ENCODE peak calls at places on chromosomes 1 and 21, in ten cellular contexts. One of them, this sample, is unnamed.

GRCh38 chr1:156489166-156489934 is 11.2 kb downstream of the MEF2D start:
- DNase-seq in activated CD4-positive, alpha-beta T cell treated with anti-CD3 and anti-CD28 coated beads for 24 hours: no peak
- DNase-seq in activated T-cell treated with anti-CD3 and anti-CD28 coated beads for 24 hours: no peak
- DNase-seq in T-helper 2 cell: no peak
- DNase-seq in lower lobe of right lung: no peak
- DNase-seq in right cardiac atrium: peak; percentile 54
- DNase-seq in MM.1S: peak; percentile 78
- DNase-seq in mesenteric fat pad: no peak
- DNase-seq in NCI-H2081: peak; percentile 87
- DNase-seq in psoas muscle: peak; percentile 80
- DNase-seq in this sample: no peak

GRCh38 chr1:182149411-182149965 is 88.0 kb upstream of the ZNF648 start:
- DNase-seq in activated CD4-positive, alpha-beta T cell treated with anti-CD3 and anti-CD28 coated beads for 24 hours: no peak
- DNase-seq in activated T-cell treated with anti-CD3 and anti-CD28 coated beads for 24 hours: no peak
- DNase-seq in T-helper 2 cell: no peak
- DNase-seq in lower lobe of right lung: peak; percentile 63
- DNase-seq in right cardiac atrium: peak; percentile 29
- DNase-seq in MM.1S: no peak
- DNase-seq in mesenteric fat pad: no peak
- DNase-seq in NCI-H2081: no peak
- DNase-seq in psoas muscle: peak; percentile 34
- DNase-seq in this sample: peak; percentile 69

GRCh38 chr1:86063721-86064120 is 92.9 kb downstream of the COL24A1 start:
- DNase-seq in activated CD4-positive, alpha-beta T cell treated with anti-CD3 and anti-CD28 coated beads for 24 hours: no peak
- DNase-seq in activated T-cell treated with anti-CD3 and anti-CD28 coated beads for 24 hours: no peak
- DNase-seq in T-helper 2 cell: no peak
- DNase-seq in lower lobe of right lung: no peak
- DNase-seq in right cardiac atrium: no peak
- DNase-seq in MM.1S: no peak
- DNase-seq in mesenteric fat pad: no peak
- DNase-seq in NCI-H2081: no peak
- DNase-seq in psoas muscle: no peak
- DNase-seq in this sample: no peak

GRCh38 chr1:39084191-39084590 is 58.0 kb downstream of the NDUFS5 start:
- DNase-seq in activated CD4-positive, alpha-beta T cell treated with anti-CD3 and anti-CD28 coated beads for 24 hours: no peak
- DNase-seq in activated T-cell treated with anti-CD3 and anti-CD28 coated beads for 24 hours: no peak
- DNase-seq in T-helper 2 cell: no peak
- DNase-seq in lower lobe of right lung: no peak
- DNase-seq in right cardiac atrium: no peak
- DNase-seq in MM.1S: no peak
- DNase-seq in mesenteric fat pad: no peak
- DNase-seq in NCI-H2081: no peak
- DNase-seq in psoas muscle: no peak
- DNase-seq in this sample: no peak

GRCh38 chr1:90671251-90671650 is 45.9 kb downstream of the BARHL2 start:
- DNase-seq in activated CD4-positive, alpha-beta T cell treated with anti-CD3 and anti-CD28 coated beads for 24 hours: no peak
- DNase-seq in activated T-cell treated with anti-CD3 and anti-CD28 coated beads for 24 hours: no peak
- DNase-seq in T-helper 2 cell: no peak
- DNase-seq in lower lobe of right lung: no peak
- DNase-seq in right cardiac atrium: no peak
- DNase-seq in MM.1S: no peak
- DNase-seq in mesenteric fat pad: no peak
- DNase-seq in NCI-H2081: no peak
- DNase-seq in psoas muscle: no peak
- DNase-seq in this sample: no peak

GRCh38 chr1:48803474-48803873 is 26.8 kb upstream of the BEND5 start:
- DNase-seq in activated CD4-positive, alpha-beta T cell treated with anti-CD3 and anti-CD28 coated beads for 24 hours: no peak
- DNase-seq in activated T-cell treated with anti-CD3 and anti-CD28 coated beads for 24 hours: no peak
- DNase-seq in T-helper 2 cell: no peak
- DNase-seq in lower lobe of right lung: no peak
- DNase-seq in right cardiac atrium: no peak
- DNase-seq in MM.1S: no peak
- DNase-seq in mesenteric fat pad: no peak
- DNase-seq in NCI-H2081: no peak
- DNase-seq in psoas muscle: no peak
- DNase-seq in this sample: no peak

GRCh38 chr1:225371366-225371765 is 56.5 kb downstream of the LBR start:
- DNase-seq in activated CD4-positive, alpha-beta T cell treated with anti-CD3 and anti-CD28 coated beads for 24 hours: no peak
- DNase-seq in activated T-cell treated with anti-CD3 and anti-CD28 coated beads for 24 hours: no peak
- DNase-seq in T-helper 2 cell: no peak
- DNase-seq in lower lobe of right lung: no peak
- DNase-seq in right cardiac atrium: no peak
- DNase-seq in MM.1S: no peak
- DNase-seq in mesenteric fat pad: no peak
- DNase-seq in NCI-H2081: no peak
- DNase-seq in psoas muscle: no peak
- DNase-seq in this sample: no peak

GRCh38 chr1:153023109-153023508 is 7.9 kb upstream of the SPRR1B start:
- DNase-seq in activated CD4-positive, alpha-beta T cell treated with anti-CD3 and anti-CD28 coated beads for 24 hours: no peak
- DNase-seq in activated T-cell treated with anti-CD3 and anti-CD28 coated beads for 24 hours: no peak
- DNase-seq in T-helper 2 cell: no peak
- DNase-seq in lower lobe of right lung: no peak
- DNase-seq in right cardiac atrium: no peak
- DNase-seq in MM.1S: no peak
- DNase-seq in mesenteric fat pad: no peak
- DNase-seq in NCI-H2081: no peak
- DNase-seq in psoas muscle: no peak
- DNase-seq in this sample: no peak

GRCh38 chr1:228490120-228491078 is 3.2 kb downstream of the RNF187 start:
- DNase-seq in activated CD4-positive, alpha-beta T cell treated with anti-CD3 and anti-CD28 coated beads for 24 hours: no peak
- DNase-seq in activated T-cell treated with anti-CD3 and anti-CD28 coated beads for 24 hours: no peak
- DNase-seq in T-helper 2 cell: no peak
- DNase-seq in lower lobe of right lung: no peak
- DNase-seq in right cardiac atrium: no peak
- DNase-seq in MM.1S: no peak
- DNase-seq in mesenteric fat pad: no peak
- DNase-seq in NCI-H2081: peak; percentile 99
- DNase-seq in psoas muscle: peak; percentile 69
- DNase-seq in this sample: peak; percentile 70

GRCh38 chr1:197924516-197925123 is 7.4 kb downstream of the LHX9 start:
- DNase-seq in activated CD4-positive, alpha-beta T cell treated with anti-CD3 and anti-CD28 coated beads for 24 hours: no peak
- DNase-seq in activated T-cell treated with anti-CD3 and anti-CD28 coated beads for 24 hours: no peak
- DNase-seq in T-helper 2 cell: no peak
- DNase-seq in lower lobe of right lung: no peak
- DNase-seq in right cardiac atrium: no peak
- DNase-seq in MM.1S: peak; percentile 59
- DNase-seq in mesenteric fat pad: no peak
- DNase-seq in NCI-H2081: peak; percentile 59
- DNase-seq in psoas muscle: no peak
- DNase-seq in this sample: peak; percentile 58

GRCh38 chr1:27097484-27097917 is 57.4 kb downstream of the SLC9A1 start:
- DNase-seq in activated CD4-positive, alpha-beta T cell treated with anti-CD3 and anti-CD28 coated beads for 24 hours: peak; percentile 63
- DNase-seq in activated T-cell treated with anti-CD3 and anti-CD28 coated beads for 24 hours: peak; percentile 60
- DNase-seq in T-helper 2 cell: peak; percentile 56
- DNase-seq in lower lobe of right lung: peak; percentile 86
- DNase-seq in right cardiac atrium: peak; percentile 73
- DNase-seq in MM.1S: peak; percentile 54
- DNase-seq in mesenteric fat pad: no peak
- DNase-seq in NCI-H2081: peak; percentile 50
- DNase-seq in psoas muscle: peak; percentile 75
- DNase-seq in this sample: peak; percentile 78

GRCh38 chr1:66271216-66271903 is 262.6 kb upstream of the SGIP1 start:
- DNase-seq in activated CD4-positive, alpha-beta T cell treated with anti-CD3 and anti-CD28 coated beads for 24 hours: peak; percentile 45
- DNase-seq in activated T-cell treated with anti-CD3 and anti-CD28 coated beads for 24 hours: no peak
- DNase-seq in T-helper 2 cell: no peak
- DNase-seq in lower lobe of right lung: peak; percentile 66
- DNase-seq in right cardiac atrium: peak; percentile 86
- DNase-seq in MM.1S: peak; percentile 88
- DNase-seq in mesenteric fat pad: no peak
- DNase-seq in NCI-H2081: peak; percentile 33
- DNase-seq in psoas muscle: peak; percentile 76
- DNase-seq in this sample: peak; percentile 100

GRCh38 chr1:212207118-212207517 is 78.1 kb upstream of the PPP2R5A start:
- DNase-seq in activated CD4-positive, alpha-beta T cell treated with anti-CD3 and anti-CD28 coated beads for 24 hours: no peak
- DNase-seq in activated T-cell treated with anti-CD3 and anti-CD28 coated beads for 24 hours: no peak
- DNase-seq in T-helper 2 cell: no peak
- DNase-seq in lower lobe of right lung: no peak
- DNase-seq in right cardiac atrium: no peak
- DNase-seq in MM.1S: no peak
- DNase-seq in mesenteric fat pad: no peak
- DNase-seq in NCI-H2081: no peak
- DNase-seq in psoas muscle: no peak
- DNase-seq in this sample: no peak

GRCh38 chr1:241079018-241079417 is 278.0 kb downstream of the RGS7 start:
- DNase-seq in activated CD4-positive, alpha-beta T cell treated with anti-CD3 and anti-CD28 coated beads for 24 hours: no peak
- DNase-seq in activated T-cell treated with anti-CD3 and anti-CD28 coated beads for 24 hours: no peak
- DNase-seq in T-helper 2 cell: no peak
- DNase-seq in lower lobe of right lung: no peak
- DNase-seq in right cardiac atrium: no peak
- DNase-seq in MM.1S: no peak
- DNase-seq in mesenteric fat pad: no peak
- DNase-seq in NCI-H2081: peak; percentile 87
- DNase-seq in psoas muscle: no peak
- DNase-seq in this sample: no peak

GRCh38 chr1:150576794-150577556 is 2.4 kb downstream of the MCL1 start:
- DNase-seq in activated CD4-positive, alpha-beta T cell treated with anti-CD3 and anti-CD28 coated beads for 24 hours: no peak
- DNase-seq in activated T-cell treated with anti-CD3 and anti-CD28 coated beads for 24 hours: no peak
- DNase-seq in T-helper 2 cell: no peak
- DNase-seq in lower lobe of right lung: no peak
- DNase-seq in right cardiac atrium: no peak
- DNase-seq in MM.1S: no peak
- DNase-seq in mesenteric fat pad: no peak
- DNase-seq in NCI-H2081: no peak
- DNase-seq in psoas muscle: no peak
- DNase-seq in this sample: peak; percentile 35

GRCh38 chr1:175687699-175688098 is 55.7 kb downstream of the TNR start:
- DNase-seq in activated CD4-positive, alpha-beta T cell treated with anti-CD3 and anti-CD28 coated beads for 24 hours: no peak
- DNase-seq in activated T-cell treated with anti-CD3 and anti-CD28 coated beads for 24 hours: no peak
- DNase-seq in T-helper 2 cell: no peak
- DNase-seq in lower lobe of right lung: no peak
- DNase-seq in right cardiac atrium: no peak
- DNase-seq in MM.1S: no peak
- DNase-seq in mesenteric fat pad: no peak
- DNase-seq in NCI-H2081: no peak
- DNase-seq in psoas muscle: no peak
- DNase-seq in this sample: no peak

GRCh38 chr1:226702957-226703831 is 35.9 kb downstream of the ITPKB start:
- DNase-seq in activated CD4-positive, alpha-beta T cell treated with anti-CD3 and anti-CD28 coated beads for 24 hours: peak; percentile 73
- DNase-seq in activated T-cell treated with anti-CD3 and anti-CD28 coated beads for 24 hours: peak; percentile 76
- DNase-seq in T-helper 2 cell: peak; percentile 77
- DNase-seq in lower lobe of right lung: peak; percentile 84
- DNase-seq in right cardiac atrium: peak; percentile 80
- DNase-seq in MM.1S: peak; percentile 71
- DNase-seq in mesenteric fat pad: peak; percentile 93
- DNase-seq in NCI-H2081: peak; percentile 84
- DNase-seq in psoas muscle: peak; percentile 81
- DNase-seq in this sample: peak; percentile 63

GRCh38 chr1:205692406-205692805 is 12.1 kb upstream of the SLC45A3 start:
- DNase-seq in activated CD4-positive, alpha-beta T cell treated with anti-CD3 and anti-CD28 coated beads for 24 hours: no peak
- DNase-seq in activated T-cell treated with anti-CD3 and anti-CD28 coated beads for 24 hours: no peak
- DNase-seq in T-helper 2 cell: no peak
- DNase-seq in lower lobe of right lung: no peak
- DNase-seq in right cardiac atrium: no peak
- DNase-seq in MM.1S: no peak
- DNase-seq in mesenteric fat pad: no peak
- DNase-seq in NCI-H2081: no peak
- DNase-seq in psoas muscle: no peak
- DNase-seq in this sample: no peak

GRCh38 chr1:37015713-37016112 is 18.6 kb downstream of the GRIK3 start:
- DNase-seq in activated CD4-positive, alpha-beta T cell treated with anti-CD3 and anti-CD28 coated beads for 24 hours: no peak
- DNase-seq in activated T-cell treated with anti-CD3 and anti-CD28 coated beads for 24 hours: no peak
- DNase-seq in T-helper 2 cell: no peak
- DNase-seq in lower lobe of right lung: no peak
- DNase-seq in right cardiac atrium: no peak
- DNase-seq in MM.1S: no peak
- DNase-seq in mesenteric fat pad: no peak
- DNase-seq in NCI-H2081: no peak
- DNase-seq in psoas muscle: no peak
- DNase-seq in this sample: no peak

GRCh38 chr21:38400195-38400695 is 98.0 kb downstream of the ERG start:
- DNase-seq in activated CD4-positive, alpha-beta T cell treated with anti-CD3 and anti-CD28 coated beads for 24 hours: no peak
- DNase-seq in activated T-cell treated with anti-CD3 and anti-CD28 coated beads for 24 hours: no peak
- DNase-seq in T-helper 2 cell: no peak
- DNase-seq in lower lobe of right lung: no peak
- DNase-seq in right cardiac atrium: no peak
- DNase-seq in MM.1S: no peak
- DNase-seq in mesenteric fat pad: no peak
- DNase-seq in NCI-H2081: no peak
- DNase-seq in psoas muscle: no peak
- DNase-seq in this sample: no peak

GRCh38 chr1:119743308-119743707 is 25.4 kb downstream of the HMGCS2 start:
- DNase-seq in activated CD4-positive, alpha-beta T cell treated with anti-CD3 and anti-CD28 coated beads for 24 hours: no peak
- DNase-seq in activated T-cell treated with anti-CD3 and anti-CD28 coated beads for 24 hours: no peak
- DNase-seq in T-helper 2 cell: no peak
- DNase-seq in lower lobe of right lung: no peak
- DNase-seq in right cardiac atrium: peak; percentile 50
- DNase-seq in MM.1S: no peak
- DNase-seq in mesenteric fat pad: no peak
- DNase-seq in NCI-H2081: no peak
- DNase-seq in psoas muscle: no peak
- DNase-seq in this sample: no peak

GRCh38 chr1:76659171-76659940 is 207.9 kb upstream of the ST6GALNAC5 start:
- DNase-seq in activated CD4-positive, alpha-beta T cell treated with anti-CD3 and anti-CD28 coated beads for 24 hours: no peak
- DNase-seq in activated T-cell treated with anti-CD3 and anti-CD28 coated beads for 24 hours: no peak
- DNase-seq in T-helper 2 cell: no peak
- DNase-seq in lower lobe of right lung: no peak
- DNase-seq in right cardiac atrium: no peak
- DNase-seq in MM.1S: no peak
- DNase-seq in mesenteric fat pad: no peak
- DNase-seq in NCI-H2081: no peak
- DNase-seq in psoas muscle: no peak
- DNase-seq in this sample: no peak

GRCh38 chr1:203051841-203052324 is 25.6 kb downstream of the PPFIA4 start:
- DNase-seq in activated CD4-positive, alpha-beta T cell treated with anti-CD3 and anti-CD28 coated beads for 24 hours: no peak
- DNase-seq in activated T-cell treated with anti-CD3 and anti-CD28 coated beads for 24 hours: no peak
- DNase-seq in T-helper 2 cell: no peak
- DNase-seq in lower lobe of right lung: no peak
- DNase-seq in right cardiac atrium: no peak
- DNase-seq in MM.1S: no peak
- DNase-seq in mesenteric fat pad: no peak
- DNase-seq in NCI-H2081: peak; percentile 73
- DNase-seq in psoas muscle: peak; percentile 69
- DNase-seq in this sample: no peak

GRCh38 chr1:161119379-161120061 is 1.6 kb downstream of the NIT1 start:
- DNase-seq in activated CD4-positive, alpha-beta T cell treated with anti-CD3 and anti-CD28 coated beads for 24 hours: peak; percentile 53
- DNase-seq in activated T-cell treated with anti-CD3 and anti-CD28 coated beads for 24 hours: peak; percentile 60
- DNase-seq in T-helper 2 cell: peak; percentile 55
- DNase-seq in lower lobe of right lung: no peak
- DNase-seq in right cardiac atrium: peak; percentile 40
- DNase-seq in MM.1S: peak; percentile 80
- DNase-seq in mesenteric fat pad: peak; percentile 28
- DNase-seq in NCI-H2081: no peak
- DNase-seq in psoas muscle: no peak
- DNase-seq in this sample: peak; percentile 84

GRCh38 chr1:84603941-84604830 is 29.9 kb upstream of the CTBS start:
- DNase-seq in activated CD4-positive, alpha-beta T cell treated with anti-CD3 and anti-CD28 coated beads for 24 hours: no peak
- DNase-seq in activated T-cell treated with anti-CD3 and anti-CD28 coated beads for 24 hours: no peak
- DNase-seq in T-helper 2 cell: no peak
- DNase-seq in lower lobe of right lung: no peak
- DNase-seq in right cardiac atrium: peak; percentile 59
- DNase-seq in MM.1S: peak; percentile 52
- DNase-seq in mesenteric fat pad: no peak
- DNase-seq in NCI-H2081: no peak
- DNase-seq in psoas muscle: no peak
- DNase-seq in this sample: peak; percentile 91

GRCh38 chr1:33634143-33634542 is 161.7 kb downstream of the ZSCAN20 start:
- DNase-seq in activated CD4-positive, alpha-beta T cell treated with anti-CD3 and anti-CD28 coated beads for 24 hours: no peak
- DNase-seq in activated T-cell treated with anti-CD3 and anti-CD28 coated beads for 24 hours: no peak
- DNase-seq in T-helper 2 cell: no peak
- DNase-seq in lower lobe of right lung: no peak
- DNase-seq in right cardiac atrium: no peak
- DNase-seq in MM.1S: no peak
- DNase-seq in mesenteric fat pad: peak; percentile 68
- DNase-seq in NCI-H2081: no peak
- DNase-seq in psoas muscle: no peak
- DNase-seq in this sample: no peak

GRCh38 chr1:106746448-106747085 is 309.9 kb upstream of the PRMT6 start:
- DNase-seq in activated CD4-positive, alpha-beta T cell treated with anti-CD3 and anti-CD28 coated beads for 24 hours: no peak
- DNase-seq in activated T-cell treated with anti-CD3 and anti-CD28 coated beads for 24 hours: no peak
- DNase-seq in T-helper 2 cell: no peak
- DNase-seq in lower lobe of right lung: no peak
- DNase-seq in right cardiac atrium: no peak
- DNase-seq in MM.1S: no peak
- DNase-seq in mesenteric fat pad: no peak
- DNase-seq in NCI-H2081: peak; percentile 79
- DNase-seq in psoas muscle: no peak
- DNase-seq in this sample: no peak

GRCh38 chr21:39776589-39776988 is 31.6 kb downstream of the IGSF5 start:
- DNase-seq in activated CD4-positive, alpha-beta T cell treated with anti-CD3 and anti-CD28 coated beads for 24 hours: no peak
- DNase-seq in activated T-cell treated with anti-CD3 and anti-CD28 coated beads for 24 hours: no peak
- DNase-seq in T-helper 2 cell: no peak
- DNase-seq in lower lobe of right lung: no peak
- DNase-seq in right cardiac atrium: no peak
- DNase-seq in MM.1S: no peak
- DNase-seq in mesenteric fat pad: no peak
- DNase-seq in NCI-H2081: no peak
- DNase-seq in psoas muscle: no peak
- DNase-seq in this sample: no peak

This sample was measured in fibroblast of villous mesenchyme.